ENCODE peak calls at places on chromosomes 6 and 20, in ten cellular contexts. One of them, this sample, is unnamed.

GRCh38 chr20:25081730-25082497 is at the start of gene VSX1:
- DNase-seq in lower leg skin: peak; percentile 84
- DNase-seq in cardiac fibroblast: no peak
- DNase-seq in kidney epithelial cell: no peak
- DNase-seq in body of pancreas: peak; percentile 27
- DNase-seq in adrenal gland: no peak
- DNase-seq in breast epithelium: no peak
- DNase-seq in ovary: no peak
- DNase-seq in CD8-positive, alpha-beta T cell: no peak
- DNase-seq in tibial artery: no peak
- DNase-seq in this sample: no peak

GRCh38 chr6:158481612-158482473 is 78.0 kb upstream of the TMEM181 start:
- DNase-seq in kidney epithelial cell: peak; percentile 74
- DNase-seq in CD8-positive, alpha-beta T cell: no peak
- DNase-seq in ovary: no peak
- DNase-seq in body of pancreas: no peak
- DNase-seq in cardiac fibroblast: peak; percentile 85
- DNase-seq in tibial artery: no peak
- DNase-seq in breast epithelium: no peak
- DNase-seq in lower leg skin: no peak
- DNase-seq in adrenal gland: no peak
- DNase-seq in this sample: no peak

GRCh38 chr20:3759316-3759715 is 8.2 kb downstream of the ADISSP start:
- DNase-seq in adrenal gland: no peak
- DNase-seq in ovary: no peak
- DNase-seq in cardiac fibroblast: no peak
- DNase-seq in breast epithelium: no peak
- DNase-seq in tibial artery: no peak
- DNase-seq in CD8-positive, alpha-beta T cell: no peak
- DNase-seq in body of pancreas: no peak
- DNase-seq in lower leg skin: no peak
- DNase-seq in kidney epithelial cell: no peak
- DNase-seq in this sample: no peak

GRCh38 chr6:92377137-92377536 is 1042.2 kb downstream of the EPHA7 start:
- DNase-seq in kidney epithelial cell: no peak
- DNase-seq in lower leg skin: no peak
- DNase-seq in breast epithelium: no peak
- DNase-seq in body of pancreas: no peak
- DNase-seq in adrenal gland: no peak
- DNase-seq in ovary: no peak
- DNase-seq in CD8-positive, alpha-beta T cell: no peak
- DNase-seq in cardiac fibroblast: no peak
- DNase-seq in tibial artery: no peak
- DNase-seq in this sample: no peak

GRCh38 chr20:341682-342081 is 5.2 kb upstream of the NRSN2 start:
- DNase-seq in lower leg skin: no peak
- DNase-seq in adrenal gland: peak; percentile 59
- DNase-seq in CD8-positive, alpha-beta T cell: no peak
- DNase-seq in cardiac fibroblast: peak; percentile 97
- DNase-seq in kidney epithelial cell: no peak
- DNase-seq in body of pancreas: no peak
- DNase-seq in breast epithelium: no peak
- DNase-seq in tibial artery: no peak
- DNase-seq in ovary: no peak
- DNase-seq in this sample: no peak

GRCh38 chr6:108168980-108169800 is 3.4 kb downstream of the NR2E1 start:
- DNase-seq in tibial artery: no peak
- DNase-seq in lower leg skin: no peak
- DNase-seq in kidney epithelial cell: no peak
- DNase-seq in ovary: no peak
- DNase-seq in body of pancreas: no peak
- DNase-seq in adrenal gland: no peak
- DNase-seq in cardiac fibroblast: no peak
- DNase-seq in breast epithelium: no peak
- DNase-seq in CD8-positive, alpha-beta T cell: no peak
- DNase-seq in this sample: no peak

GRCh38 chr6:137494967-137495595 is 887 bp upstream of the OLIG3 start:
- DNase-seq in CD8-positive, alpha-beta T cell: no peak
- DNase-seq in kidney epithelial cell: no peak
- DNase-seq in body of pancreas: no peak
- DNase-seq in breast epithelium: no peak
- DNase-seq in cardiac fibroblast: peak; percentile 11
- DNase-seq in adrenal gland: no peak
- DNase-seq in ovary: no peak
- DNase-seq in tibial artery: no peak
- DNase-seq in lower leg skin: no peak
- DNase-seq in this sample: no peak

GRCh38 chr20:41149679-41150131 is 12.4 kb downstream of the PLCG1 start:
- DNase-seq in lower leg skin: no peak
- DNase-seq in adrenal gland: peak; percentile 72
- DNase-seq in tibial artery: no peak
- DNase-seq in body of pancreas: no peak
- DNase-seq in cardiac fibroblast: peak; percentile 57
- DNase-seq in ovary: no peak
- DNase-seq in kidney epithelial cell: no peak
- DNase-seq in CD8-positive, alpha-beta T cell: no peak
- DNase-seq in breast epithelium: no peak
- DNase-seq in this sample: no peak

GRCh38 chr6:16950311-16950710 is 151.5 kb upstream of the STMND1 start:
- DNase-seq in tibial artery: no peak
- DNase-seq in lower leg skin: no peak
- DNase-seq in cardiac fibroblast: no peak
- DNase-seq in adrenal gland: no peak
- DNase-seq in ovary: no peak
- DNase-seq in CD8-positive, alpha-beta T cell: no peak
- DNase-seq in body of pancreas: no peak
- DNase-seq in kidney epithelial cell: no peak
- DNase-seq in breast epithelium: no peak
- DNase-seq in this sample: no peak

GRCh38 chr20:25584905-25585704 is at the start of gene NINL:
- DNase-seq in tibial artery: peak; percentile 51
- DNase-seq in cardiac fibroblast: peak; percentile 50
- DNase-seq in breast epithelium: no peak
- DNase-seq in ovary: peak; percentile 86
- DNase-seq in lower leg skin: peak; percentile 87
- DNase-seq in CD8-positive, alpha-beta T cell: no peak
- DNase-seq in kidney epithelial cell: no peak
- DNase-seq in body of pancreas: peak; percentile 76
- DNase-seq in adrenal gland: peak; percentile 54
- DNase-seq in this sample: no peak

GRCh38 chr20:10984294-10984693 is 310.5 kb upstream of the JAG1 start:
- DNase-seq in tibial artery: no peak
- DNase-seq in body of pancreas: no peak
- DNase-seq in lower leg skin: peak; percentile 86
- DNase-seq in breast epithelium: no peak
- DNase-seq in cardiac fibroblast: no peak
- DNase-seq in ovary: no peak
- DNase-seq in kidney epithelial cell: no peak
- DNase-seq in CD8-positive, alpha-beta T cell: no peak
- DNase-seq in adrenal gland: no peak
- DNase-seq in this sample: no peak

GRCh38 chr20:62895539-62895938 is 30.8 kb downstream of the DIDO1 start:
- DNase-seq in ovary: no peak
- DNase-seq in cardiac fibroblast: no peak
- DNase-seq in kidney epithelial cell: no peak
- DNase-seq in CD8-positive, alpha-beta T cell: no peak
- DNase-seq in breast epithelium: no peak
- DNase-seq in lower leg skin: no peak
- DNase-seq in adrenal gland: no peak
- DNase-seq in body of pancreas: no peak
- DNase-seq in tibial artery: no peak
- DNase-seq in this sample: no peak

GRCh38 chr6:16374796-16375195 is 136.4 kb downstream of the GMPR start:
- DNase-seq in body of pancreas: no peak
- DNase-seq in breast epithelium: no peak
- DNase-seq in lower leg skin: no peak
- DNase-seq in adrenal gland: no peak
- DNase-seq in ovary: no peak
- DNase-seq in tibial artery: no peak
- DNase-seq in CD8-positive, alpha-beta T cell: no peak
- DNase-seq in cardiac fibroblast: no peak
- DNase-seq in kidney epithelial cell: no peak
- DNase-seq in this sample: no peak

GRCh38 chr20:33291830-33292355 is 8.9 kb downstream of the BPIFB1 start:
- DNase-seq in body of pancreas: peak; percentile 69
- DNase-seq in ovary: peak; percentile 36
- DNase-seq in breast epithelium: no peak
- DNase-seq in cardiac fibroblast: peak; percentile 41
- DNase-seq in CD8-positive, alpha-beta T cell: peak; percentile 46
- DNase-seq in kidney epithelial cell: no peak
- DNase-seq in adrenal gland: peak; percentile 29
- DNase-seq in tibial artery: peak; percentile 25
- DNase-seq in lower leg skin: no peak
- DNase-seq in this sample: no peak

GRCh38 chr6:71252960-71253359 is 35.7 kb upstream of the OGFRL1 start:
- DNase-seq in breast epithelium: no peak
- DNase-seq in lower leg skin: no peak
- DNase-seq in tibial artery: no peak
- DNase-seq in body of pancreas: no peak
- DNase-seq in CD8-positive, alpha-beta T cell: no peak
- DNase-seq in adrenal gland: no peak
- DNase-seq in ovary: no peak
- DNase-seq in cardiac fibroblast: no peak
- DNase-seq in kidney epithelial cell: no peak
- DNase-seq in this sample: no peak

GRCh38 chr6:4055420-4056041 is 23.4 kb downstream of the FAM217A start:
- DNase-seq in kidney epithelial cell: peak; percentile 54
- DNase-seq in lower leg skin: no peak
- DNase-seq in adrenal gland: peak; percentile 41
- DNase-seq in body of pancreas: peak; percentile 63
- DNase-seq in ovary: no peak
- DNase-seq in tibial artery: peak; percentile 44
- DNase-seq in CD8-positive, alpha-beta T cell: no peak
- DNase-seq in cardiac fibroblast: peak; percentile 89
- DNase-seq in breast epithelium: no peak
- DNase-seq in this sample: peak; percentile 39

GRCh38 chr6:14165091-14165490 is 47.5 kb downstream of the CD83 start:
- DNase-seq in tibial artery: no peak
- DNase-seq in CD8-positive, alpha-beta T cell: no peak
- DNase-seq in kidney epithelial cell: peak; percentile 59
- DNase-seq in ovary: no peak
- DNase-seq in body of pancreas: no peak
- DNase-seq in cardiac fibroblast: peak; percentile 81
- DNase-seq in adrenal gland: no peak
- DNase-seq in lower leg skin: no peak
- DNase-seq in breast epithelium: no peak
- DNase-seq in this sample: peak; percentile 13

GRCh38 chr6:28758046-28758817 is 165.6 kb downstream of the TRIM27 start:
- DNase-seq in cardiac fibroblast: peak; percentile 76
- DNase-seq in lower leg skin: no peak
- DNase-seq in tibial artery: no peak
- DNase-seq in CD8-positive, alpha-beta T cell: no peak
- DNase-seq in body of pancreas: no peak
- DNase-seq in kidney epithelial cell: no peak
- DNase-seq in breast epithelium: no peak
- DNase-seq in ovary: peak; percentile 65
- DNase-seq in adrenal gland: no peak
- DNase-seq in this sample: no peak

GRCh38 chr6:150243620-150244314 is 100.9 kb downstream of the PPP1R14C start:
- DNase-seq in tibial artery: no peak
- DNase-seq in ovary: no peak
- DNase-seq in adrenal gland: no peak
- DNase-seq in body of pancreas: no peak
- DNase-seq in cardiac fibroblast: no peak
- DNase-seq in breast epithelium: no peak
- DNase-seq in CD8-positive, alpha-beta T cell: no peak
- DNase-seq in kidney epithelial cell: no peak
- DNase-seq in lower leg skin: no peak
- DNase-seq in this sample: no peak

GRCh38 chr20:21512634-21513180 is 1.2 kb downstream of the NKX2-2 start:
- DNase-seq in body of pancreas: no peak
- DNase-seq in adrenal gland: no peak
- DNase-seq in lower leg skin: no peak
- DNase-seq in kidney epithelial cell: no peak
- DNase-seq in cardiac fibroblast: no peak
- DNase-seq in CD8-positive, alpha-beta T cell: no peak
- DNase-seq in ovary: no peak
- DNase-seq in breast epithelium: no peak
- DNase-seq in tibial artery: no peak
- DNase-seq in this sample: no peak
- H3K4me3 ChIP-seq in body of pancreas: no peak overlapping the region
- H3K4me3 ChIP-seq in adrenal gland: no peak overlapping the region
- H3K4me3 ChIP-seq in lower leg skin: no peak overlapping the region
- H3K4me3 ChIP-seq in kidney epithelial cell: no peak overlapping the region
- H3K4me3 ChIP-seq in cardiac fibroblast: no peak overlapping the region
- H3K4me3 ChIP-seq in CD8-positive, alpha-beta T cell: no peak overlapping the region
- H3K4me3 ChIP-seq in ovary: no peak overlapping the region
- H3K4me3 ChIP-seq in breast epithelium: peak overlapping the region; percentile 30
- H3K4me3 ChIP-seq in tibial artery: peak overlapping the region; percentile 22
- H3K4me3 ChIP-seq in this sample: peak overlapping the region; percentile 10

GRCh38 chr6:112086744-112087135 is 542 bp downstream of the TUBE1 start:
- DNase-seq in CD8-positive, alpha-beta T cell: no peak
- DNase-seq in adrenal gland: no peak
- DNase-seq in tibial artery: no peak
- DNase-seq in body of pancreas: no peak
- DNase-seq in breast epithelium: no peak
- DNase-seq in lower leg skin: no peak
- DNase-seq in ovary: no peak
- DNase-seq in kidney epithelial cell: peak; percentile 25
- DNase-seq in cardiac fibroblast: peak; percentile 64
- DNase-seq in this sample: no peak
- TF ChIP-seq CTCF in CD8-positive, alpha-beta T cell: no peak
- TF ChIP-seq CTCF in adrenal gland: peak; percentile 19
- TF ChIP-seq CTCF in tibial artery: no peak
- TF ChIP-seq CTCF in body of pancreas: no peak
- TF ChIP-seq CTCF in breast epithelium: no peak
- TF ChIP-seq CTCF in lower leg skin: no peak
- TF ChIP-seq CTCF in ovary: no peak
- TF ChIP-seq CTCF in kidney epithelial cell: peak; percentile 25
- TF ChIP-seq CTCF in cardiac fibroblast: peak; percentile 23
- TF ChIP-seq CTCF in this sample: peak; percentile 46

GRCh38 chr6:47413752-47414516 is 63.7 kb upstream of the CD2AP start:
- DNase-seq in cardiac fibroblast: peak; percentile 84
- DNase-seq in CD8-positive, alpha-beta T cell: no peak
- DNase-seq in ovary: no peak
- DNase-seq in kidney epithelial cell: no peak
- DNase-seq in body of pancreas: peak; percentile 57
- DNase-seq in tibial artery: peak; percentile 25
- DNase-seq in breast epithelium: no peak
- DNase-seq in adrenal gland: peak; percentile 27
- DNase-seq in lower leg skin: no peak
- DNase-seq in this sample: peak; percentile 23
- H3K4me3 ChIP-seq in cardiac fibroblast: peak overlapping the region; percentile 36
- H3K4me3 ChIP-seq in CD8-positive, alpha-beta T cell: peak overlapping the region; percentile 38
- H3K4me3 ChIP-seq in ovary: peak overlapping the region; percentile 27
- H3K4me3 ChIP-seq in kidney epithelial cell: peak overlapping the region; percentile 15
- H3K4me3 ChIP-seq in body of pancreas: no peak overlapping the region
- H3K4me3 ChIP-seq in tibial artery: peak overlapping the region; percentile 44
- H3K4me3 ChIP-seq in breast epithelium: peak overlapping the region; percentile 48
- H3K4me3 ChIP-seq in adrenal gland: no peak overlapping the region
- H3K4me3 ChIP-seq in lower leg skin: no peak overlapping the region
- H3K4me3 ChIP-seq in this sample: peak overlapping the region; percentile 49

DNA sequence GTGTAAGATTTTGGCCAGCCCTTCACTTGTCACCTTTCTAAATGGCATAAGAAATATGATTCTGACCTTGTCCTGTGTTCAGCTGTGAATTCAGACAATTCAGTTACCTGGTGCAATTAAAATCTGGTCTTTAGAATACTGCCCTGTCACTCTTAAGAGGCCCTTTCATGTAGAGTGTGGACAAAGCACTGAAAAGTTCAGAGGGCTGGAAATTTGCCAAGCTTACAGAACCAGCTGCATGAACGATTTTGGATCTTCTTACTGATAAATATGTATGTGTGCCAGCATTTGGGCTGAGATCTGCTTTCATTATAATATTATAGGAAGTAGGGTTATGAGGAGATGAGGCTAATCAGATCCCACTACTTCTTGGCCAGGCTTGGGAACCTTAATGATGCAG is 116.0 kb downstream of the QRSL1 start:
- DNase-seq in CD8-positive, alpha-beta T cell: no peak
- DNase-seq in lower leg skin: no peak
- DNase-seq in cardiac fibroblast: no peak
- DNase-seq in body of pancreas: peak; percentile 24
- DNase-seq in tibial artery: no peak
- DNase-seq in ovary: no peak
- DNase-seq in breast epithelium: no peak
- DNase-seq in adrenal gland: no peak
- DNase-seq in kidney epithelial cell: no peak
- DNase-seq in this sample: no peak
- TF ChIP-seq CTCF in CD8-positive, alpha-beta T cell: no peak
- TF ChIP-seq CTCF in lower leg skin: no peak
- TF ChIP-seq CTCF in cardiac fibroblast: no peak
- TF ChIP-seq CTCF in body of pancreas: no peak
- TF ChIP-seq CTCF in tibial artery: no peak
- TF ChIP-seq CTCF in ovary: no peak
- TF ChIP-seq CTCF in breast epithelium: no peak
- TF ChIP-seq CTCF in adrenal gland: no peak
- TF ChIP-seq CTCF in kidney epithelial cell: no peak
- TF ChIP-seq CTCF in this sample: no peak